ENCODE peak calls at places on chromosomes 5 and 9, in nine cellular contexts. K, U, D, J, O, S, F, B and Q are unnamed samples.

GRCh38 chr5:16812911-16813310 is 123.2 kb downstream of the MYO10 start:
- DNase-seq in U (no peak), F (no peak), S (peak), J (peak), K (no peak), B (peak), O (peak), D (peak), Q (no peak)

GRCh38 chr5:155167736-155168135 is 154.2 kb downstream of the KIF4B start:
- DNase-seq in O (no peak), F (no peak), B (no peak), U (no peak), D (no peak), J (no peak), S (no peak), K (no peak), Q (no peak)

GRCh38 chr5:93746406-93747056 is 5.1 kb upstream of the POU5F2 start:
- DNase-seq in B (peak), F (no peak), K (no peak), U (no peak), D (peak), S (no peak), O (no peak), J (peak), Q (no peak)

GRCh38 chr5:79448336-79448735 is 65.6 kb downstream of the HOMER1 start:
- DNase-seq in U (no peak), B (no peak), D (peak), S (no peak), J (no peak), F (no peak), O (no peak), K (no peak), Q (no peak)

GRCh38 chr9:107738789-107739188 is 249.2 kb upstream of the KLF4 start:
- DNase-seq in B (no peak), S (no peak), D (peak), O (no peak), J (peak), F (no peak), U (no peak), K (no peak), Q (no peak)

GRCh38 chr9:124469011-124469832 is 19.0 kb downstream of the ADGRD2 start:
- DNase-seq in K (no peak), O (no peak), F (no peak), S (no peak), D (no peak), B (no peak), J (no peak), U (peak), Q (no peak)

GRCh38 chr9:96417610-96418073 is 528 bp downstream of the ZNF367 start:
- DNase-seq in S (no peak), U (peak), F (no peak), K (no peak), B (no peak), J (no peak), O (no peak), D (no peak), Q (no peak)

GRCh38 chr9:17987174-17987573 is 408.3 kb downstream of the SH3GL2 start:
- DNase-seq in J (no peak), D (no peak), U (no peak), B (no peak), K (no peak), F (no peak), S (no peak), O (no peak), Q (no peak)

GRCh38 chr5:170293273-170293672 is 4.3 kb downstream of the LCP2 start:
- DNase-seq in B (no peak), S (no peak), F (no peak), O (no peak), K (no peak), D (no peak), U (no peak), J (no peak), Q (no peak)

GRCh38 chr9:80635065-80635464 is 1054.3 kb downstream of the TLE1 start:
- DNase-seq in K (no peak), F (no peak), B (no peak), U (no peak), J (no peak), S (no peak), D (no peak), O (no peak), Q (no peak)

GRCh38 chr5:96492654-96493053 is 59.6 kb upstream of the PCSK1 start:
- DNase-seq in B (no peak), O (no peak), S (peak), D (no peak), U (no peak), K (no peak), J (peak), F (no peak), Q (no peak)

GRCh38 chr5:178590924-178591423 is 781 bp upstream of the COL23A1 start:
- DNase-seq in B (no peak), F (no peak), O (no peak), K (no peak), J (no peak), D (no peak), U (no peak), S (no peak), Q (no peak)

GRCh38 chr5:43274435-43275114 is 38.6 kb downstream of the HMGCS1 start:
- DNase-seq in K (no peak), O (peak), D (no peak), B (no peak), F (no peak), U (peak), S (no peak), J (no peak), Q (no peak)

GRCh38 chr5:15137414-15137813 is 265.8 kb upstream of the ANKH start:
- DNase-seq in S (no peak), D (no peak), U (no peak), B (no peak), O (no peak), K (no peak), J (no peak), F (no peak), Q (no peak)

GRCh38 chr9:93591706-93592388 is 15.5 kb downstream of the PHF2 start:
- DNase-seq in J (no peak), U (no peak), S (no peak), B (no peak), O (no peak), K (no peak), F (no peak), D (no peak), Q (no peak)

GRCh38 chr5:104355350-104355749 is 792.8 kb upstream of the NUDT12 start:
- DNase-seq in U (no peak), S (no peak), K (no peak), J (no peak), D (no peak), B (no peak), O (no peak), F (no peak), Q (no peak)

GRCh38 chr5:141338538-141339306 is at the start of gene PCDHGA2:
- DNase-seq in F (peak), D (peak), O (no peak), B (no peak), U (peak), S (peak), J (peak), K (no peak), Q (no peak)

GRCh38 chr9:71683598-71684235 is 84.6 kb downstream of the CEMIP2 start:
- DNase-seq in O (no peak), D (peak), B (no peak), F (no peak), S (no peak), K (peak), U (no peak), J (peak), Q (no peak)

GRCh38 chr9:36871606-36872005 is 162.5 kb downstream of the PAX5 start:
- DNase-seq in J (no peak), U (no peak), D (no peak), S (no peak), B (no peak), F (no peak), K (no peak), O (no peak), Q (no peak)

GRCh38 chr5:322942-323879 is 1.7 kb downstream of the AHRR start:
- DNase-seq in S (no peak), K (no peak), D (peak), U (peak), B (no peak), F (no peak), J (no peak), O (no peak), Q (no peak)

GRCh38 chr9:78982849-78983248 is 588.9 kb upstream of the TLE4 start:
- DNase-seq in K (no peak), O (no peak), B (no peak), J (peak), F (no peak), U (no peak), S (no peak), D (peak), Q (no peak)

GRCh38 chr5:54996476-54996875 is 11.1 kb upstream of the ESM1 start:
- DNase-seq in K (no peak), S (no peak), U (no peak), J (peak), F (no peak), B (no peak), O (no peak), D (peak), Q (no peak)

GRCh38 chr9:129901922-129902321 is 66.7 kb downstream of the USP20 start:
- DNase-seq in K (no peak), B (no peak), S (no peak), U (no peak), F (no peak), J (no peak), D (no peak), O (no peak), Q (no peak)

GRCh38 chr5:67640011-67640410 is 443.4 kb upstream of the CD180 start:
- DNase-seq in U (no peak), O (no peak), F (no peak), D (no peak), S (no peak), J (no peak), B (no peak), K (no peak), Q (no peak)

GRCh38 chr5:137630972-137631370 is 104.9 kb downstream of the KLHL3 start:
- DNase-seq in S (no peak), K (no peak), F (no peak), D (peak), B (no peak), J (no peak), O (no peak), U (no peak), Q (no peak)

GRCh38 chr5:38316544-38317224 is 58.3 kb downstream of the EGFLAM start:
- DNase-seq in F (no peak), B (no peak), S (no peak), U (no peak), J (no peak), O (no peak), D (no peak), K (no peak), Q (no peak)

GRCh38 chr9:129891519-129891918 is 56.3 kb downstream of the USP20 start:
- DNase-seq in B (no peak), K (no peak), O (no peak), J (no peak), U (no peak), S (no peak), D (no peak), F (no peak), Q (no peak)

GRCh38 chr5:157280927-157281326 is 15.0 kb downstream of the CYFIP2 start:
- DNase-seq in U (no peak), B (no peak), F (no peak), D (peak), O (no peak), S (no peak), K (no peak), J (peak), Q (no peak)

GRCh38 chr5:157046041-157046440 is 12.9 kb downstream of the HAVCR1 start:
- DNase-seq in F (no peak), B (no peak), J (no peak), S (peak), K (no peak), O (peak), D (peak), U (no peak), Q (no peak)

GRCh38 chr5:93017854-93018253 is 563.2 kb downstream of the NR2F1-AS1 start:
- DNase-seq in J (peak), U (no peak), K (no peak), D (peak), F (no peak), O (no peak), S (peak), B (no peak), Q (no peak)

GRCh38 chr5:88833371-88834107 is 49.4 kb downstream of the MEF2C start:
- DNase-seq in D (peak), O (no peak), B (no peak), K (no peak), S (no peak), J (peak), U (no peak), F (peak), Q (peak)

GRCh38 chr5:74622944-74623343 is 17.6 kb downstream of the ENC1 start:
- DNase-seq in D (no peak), S (no peak), K (no peak), U (no peak), B (no peak), F (no peak), J (no peak), O (no peak), Q (no peak)

GRCh38 chr5:133365326-133365725 is 247.0 kb downstream of the FSTL4 start:
- DNase-seq in F (no peak), U (no peak), B (no peak), K (peak), J (no peak), S (no peak), O (no peak), D (no peak), Q (no peak)

GRCh38 chr5:100840769-100841168 is 62.3 kb downstream of the ST8SIA4 start:
- DNase-seq in U (no peak), O (no peak), K (no peak), B (no peak), S (no peak), D (no peak), F (no peak), J (no peak), Q (no peak)

GRCh38 chr5:11724947-11725346 is 179.3 kb downstream of the CTNND2 start:
- DNase-seq in K (no peak), J (no peak), B (no peak), U (no peak), D (no peak), S (no peak), O (no peak), F (no peak), Q (no peak)

GRCh38 chr5:17720070-17720469 is 85.8 kb downstream of the TAF11L14 start:
- DNase-seq in S (no peak), F (no peak), O (no peak), J (no peak), U (no peak), B (no peak), K (no peak), D (no peak), Q (no peak)

GRCh38 chr9:124202447-124202971 is 55.2 kb upstream of the NEK6 start:
- DNase-seq in U (no peak), J (no peak), K (no peak), O (peak), B (no peak), D (no peak), F (peak), S (no peak), Q (peak)

GRCh38 chr5:117494208-117494607 is 919.6 kb upstream of the SEMA6A start:
- DNase-seq in S (no peak), O (no peak), F (no peak), B (no peak), U (no peak), J (no peak), K (no peak), D (no peak), Q (no peak)

GRCh38 chr5:139387611-139388197 is 2.0 kb downstream of the MZB1 start:
- DNase-seq in D (no peak), J (no peak), O (no peak), S (no peak), K (no peak), F (peak), U (no peak), B (no peak), Q (no peak)

GRCh38 chr5:52063186-52063585 is 679.9 kb downstream of the ISL1 start:
- DNase-seq in B (no peak), J (no peak), O (no peak), K (no peak), F (no peak), D (no peak), S (no peak), U (no peak), Q (no peak)
- H3K27ac ChIP-seq in B (no peak), J (no peak), O (no peak), K (no peak), F (no peak), D (no peak), S (no peak), U (no peak), Q (no peak)

DNA sequence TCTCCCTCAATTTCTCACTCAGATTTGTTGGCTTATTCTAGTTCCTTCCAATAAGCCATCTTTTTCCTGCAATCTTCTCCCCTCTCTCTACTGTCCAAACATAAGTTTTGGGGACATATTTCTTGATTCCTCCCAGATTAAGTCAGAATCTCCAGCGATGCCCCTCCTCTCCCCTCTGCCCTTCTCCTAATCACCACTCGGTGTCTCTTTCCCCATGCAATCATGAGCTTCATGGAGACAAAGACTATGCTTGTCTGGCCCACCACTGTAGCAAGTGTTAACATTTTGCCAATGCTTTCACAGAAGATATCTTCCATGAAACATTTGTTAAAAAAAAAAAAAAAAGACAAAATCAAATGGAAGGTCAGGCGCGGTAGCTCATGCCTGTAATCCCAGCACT is 42.4 kb downstream of the PDE6A start:
- DNase-seq in S (peak), O (no peak), B (no peak), D (no peak), K (no peak), F (no peak), J (no peak), U (no peak), Q (no peak)
- TF ChIP-seq CTCF in S (no peak), O (no peak), B (peak), D (no peak), K (peak), F (no peak), J (peak), U (no peak), Q (no peak)

GRCh38 chr5:65065112-65065511 is 296.4 kb downstream of the CWC27 start:
- DNase-seq in K (no peak), O (no peak), S (no peak), F (no peak), B (no peak), U (no peak), D (no peak), J (no peak), Q (no peak)
- H3K27ac ChIP-seq in K (no peak), O (no peak), S (no peak), F (peak), B (no peak), U (no peak), D (no peak), J (no peak), Q (no peak)

GRCh38 chr5:149320791-149321330 is 24.4 kb upstream of the GRPEL2 start:
- DNase-seq in S (peak), F (no peak), U (no peak), K (no peak), B (no peak), D (peak), O (peak), J (peak), Q (no peak)

GRCh38 chr5:149319174-149319573 is 26.1 kb upstream of the GRPEL2 start:
- DNase-seq in S (no peak), D (no peak), F (no peak), O (no peak), K (no peak), U (no peak), J (no peak), B (no peak), Q (no peak)

GRCh38 chr5:149315753-149316152 is 29.5 kb upstream of the GRPEL2 start:
- DNase-seq in B (no peak), S (no peak), F (no peak), K (no peak), J (no peak), U (peak), O (no peak), D (no peak), Q (no peak)

GRCh38 chr5:149314571-149315111 is 30.7 kb upstream of the GRPEL2 start:
- DNase-seq in B (no peak), F (peak), U (no peak), J (no peak), K (no peak), D (no peak), S (no peak), O (no peak), Q (no peak)

DNA sequence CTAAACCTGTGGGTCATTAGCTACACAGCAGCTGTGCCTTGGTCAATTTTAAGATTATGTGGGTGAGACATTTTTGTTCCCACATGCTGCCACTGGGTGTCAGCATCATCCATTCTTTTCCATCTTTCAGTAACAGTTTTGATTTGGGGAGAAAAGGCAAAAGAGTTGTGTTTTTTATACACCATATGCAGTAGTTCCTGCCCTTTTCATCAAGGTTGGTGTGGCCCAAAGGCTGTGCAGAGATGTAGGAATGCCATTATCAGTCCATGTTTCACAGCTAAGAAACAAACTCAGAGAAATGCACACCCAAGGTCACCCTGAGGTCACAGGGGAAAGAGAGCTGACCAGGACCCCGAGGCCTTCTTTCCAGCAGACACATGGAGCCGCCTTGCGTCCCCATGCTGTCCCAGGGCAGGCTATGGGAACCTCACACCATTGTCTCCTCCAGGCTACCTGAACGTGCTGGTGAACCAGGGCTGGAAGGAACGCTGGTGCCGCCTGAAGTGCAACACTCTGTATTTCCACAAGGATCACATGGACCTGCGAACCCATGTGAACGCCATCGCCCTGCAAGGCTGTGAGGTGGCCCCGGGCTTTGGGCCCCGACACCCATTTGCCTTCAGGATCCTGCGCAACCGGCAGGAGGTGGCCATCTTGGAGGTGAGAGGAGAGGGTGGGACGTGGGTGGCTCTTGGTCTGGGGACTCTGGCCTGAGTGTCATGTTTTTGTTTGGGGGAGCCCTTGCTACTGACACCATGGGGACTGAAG is 27.8 kb upstream of the GRPEL2 start:
- DNase-seq in U (peak), B (peak), F (peak), D (no peak), S (peak), J (peak), K (no peak), O (peak), Q (peak)
- TF ChIP-seq CTCF in U (peak), B (peak), F (peak), D (peak), S (peak), J (peak), K (peak), O (peak), Q (peak)

GRCh38 chr9:13175732-13176131 is 103.8 kb downstream of the MPDZ start:
- DNase-seq in O (no peak), K (no peak), B (no peak), J (no peak), F (no peak), D (no peak), S (no peak), U (no peak), Q (no peak)

GRCh38 chr9:13171261-13171660 is 108.2 kb downstream of the MPDZ start:
- DNase-seq in F (no peak), K (no peak), U (no peak), O (no peak), D (peak), J (peak), S (no peak), B (no peak), Q (no peak)

GRCh38 chr9:13174906-13175639 is 104.4 kb downstream of the MPDZ start:
- DNase-seq in B (no peak), J (no peak), U (no peak), D (no peak), F (no peak), O (no peak), K (no peak), S (no peak), Q (no peak)

DNA sequence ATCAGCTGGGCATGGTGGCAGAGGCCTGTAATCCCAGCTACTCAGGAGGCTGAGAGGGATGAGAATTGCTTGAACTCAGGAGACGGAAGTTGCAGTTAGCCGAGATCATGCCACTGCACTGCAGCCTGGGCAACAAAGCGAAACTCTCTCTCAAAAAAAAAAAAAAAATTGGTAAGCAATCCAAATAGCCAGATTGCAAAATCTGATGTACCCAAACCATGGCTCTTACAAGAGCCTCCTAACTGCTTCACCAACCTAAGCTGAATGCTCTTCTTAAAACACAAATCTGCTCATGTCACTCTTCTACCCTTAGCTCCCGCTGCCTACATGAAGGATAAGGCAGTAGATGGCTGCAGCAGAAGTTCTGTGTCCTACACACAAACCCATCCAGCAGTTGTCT is 105.9 kb downstream of the MPDZ start:
- DNase-seq in F (no peak), S (no peak), K (no peak), U (no peak), O (no peak), D (no peak), J (no peak), B (no peak), Q (no peak)
- H3K27ac ChIP-seq in F (no peak), S (no peak), K (no peak), U (no peak), O (no peak), D (no peak), J (no peak), B (no peak), Q (no peak)